ENCODE peak calls at places on chromosome 3, in nine cellular contexts. A is GM23248, T is PC-3, K is OCI-LY7, P is hepatocyte, L is HCT116, C is GM23338, X is MM.1S, R is Karpas-422. F is an unnamed sample. For H3K9me2, the result is how much of the 10 kb centered on the place peaks cover.

GRCh38 chr3:167700926-167701325 is 33.8 kb downstream of the PDCD10 start:
- DNase-seq in A (no peak), T (no peak), K (no peak), P (no peak), L (no peak), C (no peak), X (no peak), R (no peak), F (no peak)

GRCh38 chr3:186598108-186598784 is 14.6 kb upstream of the AHSG start:
- DNase-seq in A (peak), T (peak), K (no peak), P (peak), L (no peak), C (no peak), X (no peak), R (no peak), F (no peak)

GRCh38 chr3:4686619-4687018 is 193.5 kb downstream of the ITPR1 start:
- DNase-seq in A (no peak), T (no peak), K (no peak), P (no peak), L (no peak), C (no peak), X (no peak), R (no peak), F (no peak)

GRCh38 chr3:160129459-160130061 is 95.7 kb upstream of the C3orf80 start:
- DNase-seq in A (peak), T (peak), K (no peak), P (no peak), L (no peak), C (no peak), X (no peak), R (no peak), F (no peak)

GRCh38 chr3:8318002-8318649 is 183.5 kb upstream of the LMCD1 start:
- DNase-seq in A (peak), T (peak), K (no peak), P (no peak), L (no peak), C (peak), X (no peak), R (no peak), F (no peak)

GRCh38 chr3:158295771-158296170 is 185.9 kb downstream of the RSRC1 start:
- DNase-seq in A (no peak), T (no peak), K (no peak), P (no peak), L (no peak), C (no peak), X (no peak), R (no peak), F (no peak)

GRCh38 chr3:42052867-42053351 is 38.2 kb upstream of the TRAK1 start:
- DNase-seq in A (peak), T (no peak), K (no peak), P (peak), L (no peak), C (no peak), X (no peak), R (no peak), F (no peak)

GRCh38 chr3:52253314-52254260 is 8.0 kb downstream of the PPM1M start:
- DNase-seq in A (peak), T (no peak), K (peak), P (peak), L (no peak), C (no peak), X (peak), R (peak), F (no peak)

GRCh38 chr3:107685383-107685782 is 162.6 kb downstream of the BBX start:
- DNase-seq in A (no peak), T (no peak), K (no peak), P (no peak), L (no peak), C (no peak), X (no peak), R (no peak), F (no peak)

GRCh38 chr3:158791259-158791920 is 10.5 kb upstream of the MFSD1 start:
- DNase-seq in A (peak), T (peak), K (peak), P (peak), L (peak), C (peak), X (peak), R (peak), F (peak)

GRCh38 chr3:55554621-55555020 is 67.5 kb upstream of the WNT5A start:
- DNase-seq in A (no peak), T (no peak), K (peak), P (peak), L (no peak), C (peak), X (no peak), R (peak), F (no peak)

GRCh38 chr3:197752107-197752506 is 2.4 kb downstream of the FYTTD1 start:
- DNase-seq in A (peak), T (no peak), K (no peak), P (no peak), L (no peak), C (no peak), X (no peak), R (no peak), F (no peak)

GRCh38 chr3:4906107-4906621 is 73.1 kb upstream of the BHLHE40 start:
- DNase-seq in A (peak), T (peak), K (no peak), P (no peak), L (no peak), C (no peak), X (no peak), R (no peak), F (peak)

GRCh38 chr3:76134166-76134565 is 348.8 kb upstream of the ZNF717 start:
- DNase-seq in A (peak), T (peak), K (no peak), P (peak), L (no peak), C (no peak), X (no peak), R (no peak), F (no peak)

GRCh38 chr3:189267981-189268613 is 96.3 kb downstream of the TPRG1 start:
- DNase-seq in A (peak), T (peak), K (no peak), P (no peak), L (peak), C (peak), X (no peak), R (no peak), F (peak)

GRCh38 chr3:55630921-55631299 is 143.8 kb upstream of the WNT5A start:
- DNase-seq in A (no peak), T (no peak), K (no peak), P (no peak), L (no peak), C (no peak), X (no peak), R (no peak), F (no peak)

GRCh38 chr3:50515565-50516047 is 12.2 kb upstream of the CACNA2D2 start:
- DNase-seq in A (no peak), T (no peak), K (peak), P (peak), L (no peak), C (peak), X (no peak), R (peak), F (no peak)

GRCh38 chr3:155494332-155494731 is 200.8 kb upstream of the STRIT1 start:
- DNase-seq in A (no peak), T (no peak), K (peak), P (no peak), L (no peak), C (no peak), X (peak), R (no peak), F (no peak)

GRCh38 chr3:35448681-35449080 is 190.6 kb upstream of the ARPP21 start:
- DNase-seq in A (no peak), T (no peak), K (no peak), P (no peak), L (no peak), C (no peak), X (no peak), R (no peak), F (no peak)

GRCh38 chr3:196942915-196943277 is 568 bp upstream of the NCBP2 start:
- DNase-seq in A (peak), T (no peak), K (peak), P (peak), L (no peak), C (peak), X (no peak), R (peak), F (no peak)

GRCh38 chr3:185934726-185935464 is 2.9 kb downstream of the TRA2B start:
- DNase-seq in A (peak), T (no peak), K (no peak), P (no peak), L (no peak), C (no peak), X (no peak), R (peak), F (no peak)

GRCh38 chr3:10833855-10834414 is 17.9 kb downstream of the SLC6A11 start:
- DNase-seq in A (no peak), T (no peak), K (no peak), P (no peak), L (no peak), C (no peak), X (peak), R (no peak), F (no peak)

GRCh38 chr3:54213910-54214309 is 91.6 kb downstream of the CACNA2D3 start:
- DNase-seq in A (peak), T (peak), K (no peak), P (no peak), L (no peak), C (no peak), X (no peak), R (no peak), F (no peak)

GRCh38 chr3:28786446-28786845 is 437.8 kb upstream of the AZI2 start:
- DNase-seq in A (no peak), T (no peak), K (no peak), P (no peak), L (no peak), C (no peak), X (no peak), R (no peak), F (no peak)

GRCh38 chr3:183210862-183211341 is 42.2 kb upstream of the B3GNT5 start:
- DNase-seq in A (no peak), T (peak), K (no peak), P (no peak), L (no peak), C (no peak), X (no peak), R (no peak), F (no peak)

GRCh38 chr3:183213415-183213814 is 39.6 kb upstream of the B3GNT5 start:
- DNase-seq in A (no peak), T (no peak), K (no peak), P (no peak), L (no peak), C (no peak), X (no peak), R (no peak), F (no peak)

GRCh38 chr3:183212565-183212964 is 40.5 kb upstream of the B3GNT5 start:
- DNase-seq in A (no peak), T (no peak), K (peak), P (no peak), L (no peak), C (no peak), X (no peak), R (peak), F (no peak)

GRCh38 chr3:183211390-183211789 is 41.7 kb upstream of the B3GNT5 start:
- DNase-seq in A (no peak), T (no peak), K (no peak), P (no peak), L (no peak), C (no peak), X (no peak), R (no peak), F (no peak)

GRCh38 chr3:183212096-183212495 is 41.0 kb upstream of the B3GNT5 start:
- DNase-seq in A (no peak), T (no peak), K (no peak), P (no peak), L (no peak), C (no peak), X (no peak), R (no peak), F (peak)
- H3K4me3 ChIP-seq in A (no peak), T (no peak), K (no peak), P (no peak), L (no peak), C (no peak), X (no peak), R (no peak), F (no peak)

DNA sequence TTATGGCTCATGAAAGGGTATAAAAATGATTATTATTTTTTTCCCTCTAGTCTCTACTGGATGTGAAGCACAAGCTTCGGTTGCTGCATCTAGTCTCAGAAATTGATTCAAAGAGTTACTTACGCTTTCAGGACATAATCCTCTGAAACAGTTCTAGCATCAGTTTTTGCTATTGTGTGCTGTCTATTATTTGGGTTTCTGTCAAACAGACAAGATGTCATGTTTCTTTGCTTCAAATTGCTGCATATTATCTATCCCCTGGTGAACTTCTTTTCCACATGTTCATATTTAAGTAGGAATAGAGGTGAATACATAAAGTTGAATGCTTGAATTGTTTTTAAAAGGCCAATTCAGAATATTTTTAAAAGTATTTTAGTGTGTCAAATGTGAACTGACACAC is 161.6 kb upstream of the GBE1 start:
- DNase-seq in A (no peak), T (no peak), K (no peak), P (no peak), L (no peak), C (no peak), X (no peak), R (no peak), F (no peak)
- H3K9me2 ChIP-seq in A (under half), T (under half), K (under half), P (under half), L (under half), C (under half), X (under half), R (under half), F (under half)

GRCh38 chr3:16177962-16178627 is 3.6 kb downstream of the GALNT15 start:
- DNase-seq in A (peak), T (peak), K (peak), P (peak), L (peak), C (peak), X (peak), R (peak), F (no peak)

GRCh38 chr3:16176391-16177030 is 2.0 kb downstream of the GALNT15 start:
- DNase-seq in A (peak), T (no peak), K (no peak), P (no peak), L (no peak), C (no peak), X (no peak), R (no peak), F (no peak)

GRCh38 chr3:16174389-16174788 is at the start of gene GALNT15:
- DNase-seq in A (peak), T (no peak), K (no peak), P (peak), L (no peak), C (no peak), X (no peak), R (no peak), F (no peak)

GRCh38 chr3:16173696-16174355 is 654 bp upstream of the GALNT15 start:
- DNase-seq in A (peak), T (no peak), K (no peak), P (no peak), L (no peak), C (no peak), X (no peak), R (no peak), F (no peak)

DNA sequence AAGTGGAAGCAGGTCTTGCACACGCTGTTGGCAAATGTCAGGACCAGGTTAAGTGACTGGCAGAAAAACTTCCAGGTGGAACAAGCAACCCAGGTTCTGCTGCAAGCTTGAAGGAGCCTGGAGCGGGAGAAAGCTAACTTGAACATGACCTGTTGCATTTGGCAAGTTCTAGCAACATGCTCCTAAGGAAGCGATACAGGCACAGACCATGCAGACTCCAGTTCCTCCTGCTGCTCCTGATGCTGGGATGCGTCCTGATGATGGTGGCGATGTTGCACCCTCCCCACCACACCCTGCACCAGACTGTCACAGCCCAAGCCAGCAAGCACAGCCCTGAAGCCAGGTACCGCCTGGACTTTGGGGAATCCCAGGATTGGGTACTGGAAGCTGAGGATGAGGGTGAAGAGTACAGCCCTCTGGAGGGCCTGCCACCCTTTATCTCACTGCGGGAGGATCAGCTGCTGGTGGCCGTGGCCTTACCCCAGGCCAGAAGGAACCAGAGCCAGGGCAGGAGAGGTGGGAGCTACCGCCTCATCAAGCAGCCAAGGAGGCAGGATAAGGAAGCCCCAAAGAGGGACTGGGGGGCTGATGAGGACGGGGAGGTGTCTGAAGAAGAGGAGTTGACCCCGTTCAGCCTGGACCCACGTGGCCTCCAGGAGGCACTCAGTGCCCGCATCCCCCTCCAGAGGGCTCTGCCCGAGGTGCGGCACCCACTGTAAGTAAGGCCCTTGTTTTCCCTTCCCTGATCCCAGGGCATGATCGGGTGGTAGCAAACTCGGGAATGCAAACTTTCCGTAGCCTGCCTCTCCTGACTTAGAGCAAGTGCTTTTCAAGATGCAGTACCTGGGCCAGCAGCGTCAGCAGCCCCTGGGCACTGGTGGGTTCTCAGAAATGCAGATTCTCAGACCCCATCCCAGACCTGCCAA is 759 bp downstream of the GALNT15 start:
- DNase-seq in A (peak), T (no peak), K (no peak), P (no peak), L (no peak), C (peak), X (no peak), R (no peak), F (no peak)
- H3K4me3 ChIP-seq in A (peak), T (no peak), K (no peak), P (no peak), L (no peak), C (no peak), X (no peak), R (no peak), F (no peak)

DNA sequence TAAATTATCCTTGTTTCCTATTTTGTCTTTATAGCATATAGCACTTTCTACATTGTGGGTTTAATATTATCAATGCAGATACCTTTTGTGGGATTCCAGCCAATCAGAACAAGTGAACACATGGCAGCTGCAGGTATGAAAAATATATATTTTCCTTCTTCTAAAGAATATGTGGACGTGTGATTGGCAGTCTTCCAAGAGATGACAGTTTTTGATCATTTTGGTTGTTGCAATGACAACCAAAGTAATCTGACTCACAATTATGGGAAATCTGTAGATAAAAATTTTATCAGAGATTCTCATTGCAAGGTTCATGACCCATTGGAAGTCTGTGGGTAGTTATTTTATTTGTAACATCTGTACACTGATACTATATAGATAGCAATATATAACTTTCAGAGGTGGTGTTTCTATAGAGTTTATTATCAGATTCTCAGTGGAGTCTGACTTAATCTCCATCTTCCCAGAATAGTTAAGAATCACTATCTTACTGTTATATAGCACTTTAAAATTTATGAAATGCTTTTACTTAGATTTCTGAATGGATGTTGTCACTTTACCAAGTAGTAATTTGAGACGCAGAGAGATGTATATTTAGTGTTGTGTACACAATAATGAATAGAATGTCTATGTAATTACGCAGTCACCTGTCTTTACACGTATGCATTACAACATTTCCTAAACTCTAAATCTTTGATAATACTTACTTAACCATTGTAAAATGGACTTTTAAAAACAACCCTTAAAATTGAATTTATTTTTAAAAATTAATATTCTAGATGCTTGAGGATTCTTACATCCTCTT is 82.5 kb downstream of the STT3B start:
- DNase-seq in A (no peak), T (peak), K (no peak), P (no peak), L (no peak), C (no peak), X (no peak), R (no peak), F (no peak)
- H3K9me2 ChIP-seq in A (under half), T (under half), K (under half), P (under half), L (under half), C (under half), X (under half), R (under half), F (under half)

GRCh38 chr3:40602778-40603385 is 78.1 kb downstream of the ZNF621 start:
- DNase-seq in A (no peak), T (no peak), K (no peak), P (no peak), L (no peak), C (no peak), X (no peak), R (no peak), F (no peak)

GRCh38 chr3:40598962-40599361 is 74.2 kb downstream of the ZNF621 start:
- DNase-seq in A (no peak), T (no peak), K (no peak), P (no peak), L (no peak), C (no peak), X (no peak), R (no peak), F (no peak)

GRCh38 chr3:40593351-40593750 is 68.6 kb downstream of the ZNF621 start:
- DNase-seq in A (peak), T (no peak), K (no peak), P (no peak), L (no peak), C (no peak), X (no peak), R (no peak), F (no peak)

GRCh38 chr3:40598338-40598737 is 73.6 kb downstream of the ZNF621 start:
- DNase-seq in A (no peak), T (no peak), K (no peak), P (no peak), L (no peak), C (no peak), X (no peak), R (no peak), F (no peak)

DNA sequence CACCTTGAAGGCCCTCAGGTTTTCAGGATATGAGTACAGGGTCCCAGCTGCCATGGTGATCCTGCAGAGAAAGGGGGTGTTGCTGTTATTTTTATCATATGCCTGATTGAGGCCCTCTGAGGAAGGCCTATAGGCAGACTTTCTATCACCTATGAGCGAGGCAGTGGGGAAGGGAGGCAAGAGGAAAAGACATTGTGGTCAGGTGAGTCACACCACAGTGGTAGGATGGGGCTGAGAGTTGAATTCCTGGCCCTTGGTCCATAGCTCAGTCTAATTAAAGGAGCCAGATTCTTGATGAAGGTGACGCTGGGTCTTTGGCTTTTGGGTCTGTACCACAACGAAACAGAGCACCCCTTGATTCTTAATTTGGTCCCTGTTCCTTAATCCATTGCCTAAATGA is 72.7 kb downstream of the ZNF621 start:
- DNase-seq in A (peak), T (peak), K (no peak), P (no peak), L (no peak), C (no peak), X (no peak), R (no peak), F (no peak)
- H3K4me3 ChIP-seq in A (no peak), T (no peak), K (no peak), P (no peak), L (no peak), C (no peak), X (no peak), R (no peak), F (no peak)